ENCODE peak calls at places on chromosome 20, in ten cellular contexts. One of them, this sample, is unnamed.

GRCh38 chr20:25310268-25310920 is 62.5 kb downstream of the PYGB start:
- DNase-seq in body of pancreas: peak
- DNase-seq in ascending aorta: peak
- DNase-seq in left ventricle myocardium inferior: no peak
- DNase-seq in suprapubic skin: peak
- DNase-seq in bronchial epithelial cell: peak
- DNase-seq in A549: peak
- DNase-seq in Calu3: peak
- DNase-seq in foreskin fibroblast: peak
- DNase-seq in HCT116: peak
- DNase-seq in this sample: no peak

GRCh38 chr20:54111460-54111859 is 41.1 kb upstream of the BCAS1 start:
- DNase-seq in foreskin fibroblast: no peak
- DNase-seq in ascending aorta: no peak
- DNase-seq in suprapubic skin: no peak
- DNase-seq in A549: no peak
- DNase-seq in body of pancreas: no peak
- DNase-seq in HCT116: no peak
- DNase-seq in left ventricle myocardium inferior: no peak
- DNase-seq in bronchial epithelial cell: no peak
- DNase-seq in Calu3: no peak
- DNase-seq in this sample: no peak

GRCh38 chr20:25296094-25297093 is 48.5 kb downstream of the PYGB start:
- DNase-seq in left ventricle myocardium inferior: no peak
- DNase-seq in foreskin fibroblast: no peak
- DNase-seq in Calu3: no peak
- DNase-seq in HCT116: no peak
- DNase-seq in bronchial epithelial cell: no peak
- DNase-seq in suprapubic skin: no peak
- DNase-seq in body of pancreas: peak
- DNase-seq in ascending aorta: no peak
- DNase-seq in A549: peak
- DNase-seq in this sample: no peak

GRCh38 chr20:9660236-9660868 is 146.0 kb downstream of the LAMP5 start:
- DNase-seq in HCT116: no peak
- DNase-seq in left ventricle myocardium inferior: no peak
- DNase-seq in suprapubic skin: no peak
- DNase-seq in bronchial epithelial cell: peak
- DNase-seq in Calu3: peak
- DNase-seq in foreskin fibroblast: no peak
- DNase-seq in body of pancreas: no peak
- DNase-seq in ascending aorta: no peak
- DNase-seq in A549: peak
- DNase-seq in this sample: no peak

GRCh38 chr20:17834804-17835203 is 133.8 kb downstream of the SNX5 start:
- DNase-seq in A549: no peak
- DNase-seq in bronchial epithelial cell: no peak
- DNase-seq in left ventricle myocardium inferior: no peak
- DNase-seq in suprapubic skin: no peak
- DNase-seq in foreskin fibroblast: no peak
- DNase-seq in body of pancreas: no peak
- DNase-seq in ascending aorta: no peak
- DNase-seq in Calu3: no peak
- DNase-seq in HCT116: no peak
- DNase-seq in this sample: no peak

GRCh38 chr20:19376451-19376971 is 164.1 kb downstream of the SLC24A3 start:
- DNase-seq in Calu3: no peak
- DNase-seq in ascending aorta: no peak
- DNase-seq in foreskin fibroblast: no peak
- DNase-seq in bronchial epithelial cell: no peak
- DNase-seq in body of pancreas: no peak
- DNase-seq in suprapubic skin: no peak
- DNase-seq in A549: no peak
- DNase-seq in left ventricle myocardium inferior: peak
- DNase-seq in HCT116: no peak
- DNase-seq in this sample: no peak

GRCh38 chr20:1465470-1466210 is 1.0 kb downstream of the NSFL1C start:
- DNase-seq in suprapubic skin: no peak
- DNase-seq in body of pancreas: no peak
- DNase-seq in ascending aorta: no peak
- DNase-seq in bronchial epithelial cell: peak
- DNase-seq in Calu3: no peak
- DNase-seq in foreskin fibroblast: no peak
- DNase-seq in HCT116: no peak
- DNase-seq in A549: no peak
- DNase-seq in left ventricle myocardium inferior: no peak
- DNase-seq in this sample: no peak

GRCh38 chr20:3797592-3798404 is 1.7 kb downstream of the CDC25B start:
- DNase-seq in left ventricle myocardium inferior: no peak
- DNase-seq in suprapubic skin: peak
- DNase-seq in bronchial epithelial cell: no peak
- DNase-seq in foreskin fibroblast: no peak
- DNase-seq in Calu3: no peak
- DNase-seq in body of pancreas: no peak
- DNase-seq in HCT116: no peak
- DNase-seq in A549: no peak
- DNase-seq in ascending aorta: no peak
- DNase-seq in this sample: no peak

GRCh38 chr20:5863040-5863811 is 87.1 kb downstream of the TRMT6 start:
- DNase-seq in foreskin fibroblast: peak
- DNase-seq in A549: no peak
- DNase-seq in body of pancreas: peak
- DNase-seq in HCT116: no peak
- DNase-seq in Calu3: no peak
- DNase-seq in suprapubic skin: no peak
- DNase-seq in left ventricle myocardium inferior: peak
- DNase-seq in bronchial epithelial cell: peak
- DNase-seq in ascending aorta: no peak
- DNase-seq in this sample: no peak

GRCh38 chr20:59025511-59025910 is 6.3 kb downstream of the TUBB1 start:
- DNase-seq in Calu3: no peak
- DNase-seq in ascending aorta: no peak
- DNase-seq in left ventricle myocardium inferior: no peak
- DNase-seq in suprapubic skin: no peak
- DNase-seq in bronchial epithelial cell: no peak
- DNase-seq in foreskin fibroblast: no peak
- DNase-seq in HCT116: no peak
- DNase-seq in body of pancreas: no peak
- DNase-seq in A549: no peak
- DNase-seq in this sample: no peak

GRCh38 chr20:8812818-8813217 is 256.1 kb upstream of the PLCB4 start:
- DNase-seq in A549: no peak
- DNase-seq in suprapubic skin: peak
- DNase-seq in left ventricle myocardium inferior: peak
- DNase-seq in body of pancreas: peak
- DNase-seq in Calu3: no peak
- DNase-seq in bronchial epithelial cell: no peak
- DNase-seq in ascending aorta: no peak
- DNase-seq in foreskin fibroblast: no peak
- DNase-seq in HCT116: no peak
- DNase-seq in this sample: no peak

GRCh38 chr20:45892828-45893500 is 1.8 kb downstream of the CTSA start:
- DNase-seq in ascending aorta: no peak
- DNase-seq in suprapubic skin: no peak
- DNase-seq in A549: no peak
- DNase-seq in HCT116: no peak
- DNase-seq in body of pancreas: no peak
- DNase-seq in bronchial epithelial cell: peak
- DNase-seq in Calu3: no peak
- DNase-seq in left ventricle myocardium inferior: no peak
- DNase-seq in foreskin fibroblast: no peak
- DNase-seq in this sample: no peak

GRCh38 chr20:34269996-34270627 is 28.9 kb downstream of the ASIP start:
- DNase-seq in HCT116: no peak
- DNase-seq in A549: no peak
- DNase-seq in bronchial epithelial cell: no peak
- DNase-seq in foreskin fibroblast: peak
- DNase-seq in Calu3: no peak
- DNase-seq in left ventricle myocardium inferior: peak
- DNase-seq in ascending aorta: no peak
- DNase-seq in suprapubic skin: no peak
- DNase-seq in body of pancreas: peak
- DNase-seq in this sample: no peak

GRCh38 chr20:34264141-34264540 is 22.9 kb downstream of the ASIP start:
- DNase-seq in Calu3: no peak
- DNase-seq in foreskin fibroblast: no peak
- DNase-seq in ascending aorta: no peak
- DNase-seq in suprapubic skin: no peak
- DNase-seq in A549: no peak
- DNase-seq in left ventricle myocardium inferior: no peak
- DNase-seq in body of pancreas: no peak
- DNase-seq in bronchial epithelial cell: no peak
- DNase-seq in HCT116: no peak
- DNase-seq in this sample: no peak

GRCh38 chr20:34268145-34268544 is 26.9 kb downstream of the ASIP start:
- DNase-seq in HCT116: no peak
- DNase-seq in body of pancreas: no peak
- DNase-seq in Calu3: no peak
- DNase-seq in foreskin fibroblast: no peak
- DNase-seq in bronchial epithelial cell: no peak
- DNase-seq in suprapubic skin: no peak
- DNase-seq in ascending aorta: no peak
- DNase-seq in A549: no peak
- DNase-seq in left ventricle myocardium inferior: no peak
- DNase-seq in this sample: no peak

GRCh38 chr20:34271961-34272360 is 30.7 kb downstream of the ASIP start:
- DNase-seq in body of pancreas: no peak
- DNase-seq in HCT116: no peak
- DNase-seq in left ventricle myocardium inferior: no peak
- DNase-seq in suprapubic skin: no peak
- DNase-seq in ascending aorta: no peak
- DNase-seq in bronchial epithelial cell: no peak
- DNase-seq in foreskin fibroblast: peak
- DNase-seq in Calu3: no peak
- DNase-seq in A549: no peak
- DNase-seq in this sample: no peak

GRCh38 chr20:34268851-34269668 is 27.8 kb downstream of the ASIP start:
- DNase-seq in bronchial epithelial cell: no peak
- DNase-seq in HCT116: no peak
- DNase-seq in suprapubic skin: no peak
- DNase-seq in foreskin fibroblast: no peak
- DNase-seq in ascending aorta: no peak
- DNase-seq in A549: no peak
- DNase-seq in left ventricle myocardium inferior: peak
- DNase-seq in Calu3: no peak
- DNase-seq in body of pancreas: peak
- DNase-seq in this sample: no peak
- TF ChIP-seq CTCF in bronchial epithelial cell: no peak
- TF ChIP-seq CTCF in HCT116: no peak
- TF ChIP-seq CTCF in suprapubic skin: no peak
- TF ChIP-seq CTCF in foreskin fibroblast: no peak
- TF ChIP-seq CTCF in ascending aorta: no peak
- TF ChIP-seq CTCF in A549: no peak
- TF ChIP-seq CTCF in left ventricle myocardium inferior: no peak
- TF ChIP-seq CTCF in Calu3: no peak
- TF ChIP-seq CTCF in body of pancreas: no peak
- TF ChIP-seq CTCF in this sample: no peak

GRCh38 chr20:20465259-20465658 is 97.4 kb downstream of the INSM1 start:
- DNase-seq in left ventricle myocardium inferior: no peak
- DNase-seq in suprapubic skin: no peak
- DNase-seq in Calu3: no peak
- DNase-seq in bronchial epithelial cell: no peak
- DNase-seq in body of pancreas: no peak
- DNase-seq in A549: no peak
- DNase-seq in HCT116: no peak
- DNase-seq in ascending aorta: no peak
- DNase-seq in foreskin fibroblast: no peak
- DNase-seq in this sample: no peak
- TF ChIP-seq CTCF in left ventricle myocardium inferior: no peak
- TF ChIP-seq CTCF in suprapubic skin: no peak
- TF ChIP-seq CTCF in Calu3: no peak
- TF ChIP-seq CTCF in bronchial epithelial cell: no peak
- TF ChIP-seq CTCF in body of pancreas: no peak
- TF ChIP-seq CTCF in A549: peak
- TF ChIP-seq CTCF in HCT116: no peak
- TF ChIP-seq CTCF in ascending aorta: no peak
- TF ChIP-seq CTCF in foreskin fibroblast: peak
- TF ChIP-seq CTCF in this sample: no peak

DNA sequence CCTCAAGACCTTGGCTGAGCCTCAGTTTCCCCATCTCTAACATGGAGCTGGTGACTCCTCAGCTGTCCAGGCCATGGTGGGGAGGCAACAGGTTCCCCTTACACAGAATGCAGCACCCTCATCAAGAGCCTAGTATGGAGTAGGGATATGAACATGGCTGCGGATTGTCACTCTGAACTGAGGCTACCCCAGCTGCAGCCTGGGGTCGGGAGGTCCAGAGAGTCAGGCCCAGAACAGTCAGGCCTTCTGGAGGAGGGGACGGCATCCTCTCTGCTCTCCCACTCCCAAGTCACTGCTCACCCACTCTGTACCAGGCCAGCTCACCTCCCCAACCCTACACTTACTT is 1.4 kb upstream of the FOXS1 start:
- DNase-seq in HCT116: no peak
- DNase-seq in suprapubic skin: no peak
- DNase-seq in left ventricle myocardium inferior: no peak
- DNase-seq in bronchial epithelial cell: no peak
- DNase-seq in A549: no peak
- DNase-seq in foreskin fibroblast: no peak
- DNase-seq in ascending aorta: no peak
- DNase-seq in body of pancreas: no peak
- DNase-seq in Calu3: no peak
- DNase-seq in this sample: no peak
- TF ChIP-seq CTCF in HCT116: no peak
- TF ChIP-seq CTCF in suprapubic skin: no peak
- TF ChIP-seq CTCF in left ventricle myocardium inferior: peak
- TF ChIP-seq CTCF in bronchial epithelial cell: no peak
- TF ChIP-seq CTCF in A549: no peak
- TF ChIP-seq CTCF in foreskin fibroblast: no peak
- TF ChIP-seq CTCF in ascending aorta: no peak
- TF ChIP-seq CTCF in body of pancreas: no peak
- TF ChIP-seq CTCF in Calu3: peak
- TF ChIP-seq CTCF in this sample: no peak

GRCh38 chr20:2671977-2672376 is 8.0 kb upstream of the IDH3B start:
- DNase-seq in ascending aorta: no peak
- DNase-seq in bronchial epithelial cell: no peak
- DNase-seq in Calu3: no peak
- DNase-seq in suprapubic skin: peak
- DNase-seq in foreskin fibroblast: no peak
- DNase-seq in HCT116: no peak
- DNase-seq in body of pancreas: no peak
- DNase-seq in left ventricle myocardium inferior: no peak
- DNase-seq in A549: peak
- DNase-seq in this sample: no peak
- TF ChIP-seq CTCF in ascending aorta: no peak
- TF ChIP-seq CTCF in bronchial epithelial cell: peak
- TF ChIP-seq CTCF in Calu3: no peak
- TF ChIP-seq CTCF in suprapubic skin: no peak
- TF ChIP-seq CTCF in foreskin fibroblast: no peak
- TF ChIP-seq CTCF in HCT116: peak
- TF ChIP-seq CTCF in body of pancreas: no peak
- TF ChIP-seq CTCF in left ventricle myocardium inferior: no peak
- TF ChIP-seq CTCF in A549: peak
- TF ChIP-seq CTCF in this sample: no peak

This sample was measured in omental fat pad.